ENCODE peak calls at places on chromosome 20, in four cellular contexts. A is neural crest cell, X is dorsolateral prefrontal cortex, R is HCEC 1CT. Z is an unnamed sample.

GRCh38 chr20:23928788-23929187 is 49.2 kb upstream of the CST5 start:
- DNase-seq in A (no peak), X (no peak), R (no peak), Z (no peak)

GRCh38 chr20:59748555-59749292 is 144.4 kb downstream of the PHACTR3 start:
- DNase-seq in X (no peak), A (no peak), R (no peak), Z (peak; percentile 97)

GRCh38 chr20:22455259-22455658 is 129.1 kb downstream of the FOXA2 start:
- DNase-seq in R (no peak), X (no peak), A (no peak), Z (no peak)

GRCh38 chr20:35305682-35306556 is 13.7 kb upstream of the FAM83C start:
- DNase-seq in X (peak; percentile 43), R (peak; percentile 100), A (no peak), Z (peak; percentile 99)

GRCh38 chr20:8394308-8394945 is 262.4 kb downstream of the PLCB1 start:
- DNase-seq in X (no peak), R (peak; percentile 50), A (no peak), Z (peak; percentile 27)

GRCh38 chr20:60820149-60820548 is 431.9 kb upstream of the CDH4 start:
- DNase-seq in X (no peak), A (no peak), R (no peak), Z (no peak)

GRCh38 chr20:56342783-56343182 is 16.0 kb upstream of the FAM210B start:
- DNase-seq in R (no peak), X (no peak), A (no peak), Z (no peak)

GRCh38 chr20:62183426-62184142 is 756 bp downstream of the MTG2 start:
- DNase-seq in A (no peak), R (no peak), X (no peak), Z (no peak)

GRCh38 chr20:48319943-48320584 is 507.7 kb downstream of the PREX1 start:
- DNase-seq in X (no peak), R (no peak), A (no peak), Z (no peak)

GRCh38 chr20:57435498-57436222 is 44.5 kb downstream of the RBM38 start:
- DNase-seq in A (no peak), R (no peak), X (peak; percentile 79), Z (no peak)

GRCh38 chr20:47620808-47621805 is 119.4 kb downstream of the NCOA3 start:
- DNase-seq in A (no peak), R (peak; percentile 72), X (no peak), Z (no peak)

GRCh38 chr20:577167-577791 is 32.8 kb downstream of the TCF15 start:
- DNase-seq in X (no peak), A (no peak), R (peak; percentile 29), Z (no peak)

GRCh38 chr20:59314872-59315500 is 14.6 kb downstream of the EDN3 start:
- DNase-seq in A (no peak), X (no peak), R (no peak), Z (no peak)

GRCh38 chr20:63025534-63026331 is 19.0 kb upstream of the BHLHE23 start:
- DNase-seq in X (peak; percentile 21), R (no peak), A (no peak), Z (peak; percentile 15)

GRCh38 chr20:32828029-32828666 is 8.4 kb downstream of the MAPRE1 start:
- DNase-seq in R (peak; percentile 38), A (no peak), X (no peak), Z (no peak)

GRCh38 chr20:47989957-47990356 is 204.7 kb upstream of the SULF2 start:
- DNase-seq in X (no peak), R (no peak), A (no peak), Z (no peak)

GRCh38 chr20:32329817-32330554 is 28.1 kb upstream of the ASXL1 start:
- DNase-seq in X (no peak), A (no peak), R (no peak), Z (no peak)

GRCh38 chr20:3235661-3236324 is 3.2 kb downstream of the SLC4A11 start:
- DNase-seq in R (peak; percentile 47), A (no peak), X (no peak), Z (no peak)

GRCh38 chr20:22918286-22918983 is 116.7 kb upstream of the SSTR4 start:
- DNase-seq in R (no peak), A (no peak), X (no peak), Z (no peak)

GRCh38 chr20:47603260-47603659 is 101.6 kb downstream of the NCOA3 start:
- DNase-seq in X (no peak), R (no peak), A (no peak), Z (no peak)